ENCODE peak calls at places on chromosomes 5 and 9, in six cellular contexts. M, D, H, K, N and L are unnamed samples.

GRCh38 chr9:83304686-83305085 is 233.5 kb downstream of the FRMD3 start:
- DNase-seq in H (no peak), D (no peak), K (peak; percentile 71), N (peak; percentile 89), M (no peak), L (no peak)

GRCh38 chr9:132509921-132510874 is 72.2 kb upstream of the BARHL1 start:
- DNase-seq in N (no peak), D (no peak), H (no peak), M (no peak), K (no peak), L (no peak)

GRCh38 chr9:26723486-26723885 is 169.1 kb downstream of the CAAP1 start:
- DNase-seq in D (no peak), M (no peak), K (no peak), H (peak; percentile 31), N (no peak), L (no peak)

GRCh38 chr9:123438821-123439220 is 82.8 kb downstream of the CRB2 start:
- DNase-seq in H (no peak), M (no peak), K (no peak), D (no peak), N (no peak), L (no peak)

GRCh38 chr9:19999491-20000057 is 210.7 kb upstream of the SLC24A2 start:
- DNase-seq in D (peak; percentile 55), M (no peak), K (peak; percentile 55), N (no peak), H (peak; percentile 96), L (peak; percentile 30)

GRCh38 chr5:179269781-179270543 is 75.3 kb downstream of the ADAMTS2 start:
- DNase-seq in D (no peak), N (peak; percentile 53), H (no peak), M (no peak), K (peak; percentile 71), L (no peak)

GRCh38 chr9:93125331-93125894 is 8.6 kb downstream of the NINJ1 start:
- DNase-seq in K (no peak), M (peak; percentile 35), H (no peak), D (no peak), N (peak; percentile 24), L (no peak)

GRCh38 chr9:127183814-127184582 is 61.6 kb upstream of the ANGPTL2 start:
- DNase-seq in D (no peak), H (no peak), N (no peak), K (peak; percentile 93), M (no peak), L (no peak)

GRCh38 chr5:109905906-109906305 is 216.2 kb downstream of the MAN2A1 start:
- DNase-seq in M (no peak), N (no peak), H (peak; percentile 54), K (no peak), D (no peak), L (no peak)

GRCh38 chr9:18928711-18929110 is 104.3 kb downstream of the SAXO1 start:
- DNase-seq in K (no peak), N (no peak), M (no peak), D (no peak), H (no peak), L (no peak)

GRCh38 chr9:38031594-38031993 is 37.4 kb downstream of the SHB start:
- DNase-seq in K (no peak), M (no peak), D (no peak), N (no peak), H (no peak), L (no peak)

GRCh38 chr5:39353714-39354399 is 10.4 kb downstream of the C9 start:
- DNase-seq in D (no peak), M (no peak), H (peak; percentile 58), K (no peak), N (no peak), L (no peak)

GRCh38 chr5:76271836-76272235 is 131.2 kb upstream of the IQGAP2 start:
- DNase-seq in M (no peak), N (no peak), D (no peak), H (no peak), K (no peak), L (no peak)

GRCh38 chr5:172722309-172722815 is 48.6 kb downstream of the DUSP1 start:
- DNase-seq in K (no peak), M (peak; percentile 74), H (no peak), N (no peak), D (peak; percentile 18), L (peak; percentile 68)

GRCh38 chr9:111974092-111974681 is 77.6 kb downstream of the UGCG start:
- DNase-seq in M (no peak), N (no peak), D (no peak), H (no peak), K (peak; percentile 59), L (no peak)

GRCh38 chr9:79360387-79361347 is 211.1 kb upstream of the TLE4 start:
- DNase-seq in N (no peak), H (no peak), K (no peak), M (no peak), D (no peak), L (no peak)

GRCh38 chr5:91166040-91166807 is 216.9 kb downstream of the ARRDC3 start:
- DNase-seq in D (no peak), M (no peak), K (no peak), N (no peak), H (no peak), L (no peak)

GRCh38 chr5:175671013-175671412 is 13.1 kb downstream of the HRH2 start:
- DNase-seq in K (no peak), H (no peak), M (no peak), N (no peak), D (no peak), L (no peak)

GRCh38 chr9:107389617-107390071 is 99.9 kb downstream of the KLF4 start:
- DNase-seq in H (peak; percentile 97), K (peak; percentile 50), D (no peak), N (no peak), M (no peak), L (no peak)

GRCh38 chr5:174837919-174838902 is 113.8 kb downstream of the MSX2 start:
- DNase-seq in N (no peak), M (no peak), H (peak; percentile 7), K (peak; percentile 51), D (no peak), L (no peak)

GRCh38 chr9:35852876-35853865 is 17.0 kb downstream of the OR13J1 start:
- DNase-seq in D (no peak), K (no peak), H (no peak), N (no peak), M (no peak), L (no peak)

GRCh38 chr9:86354882-86355399 is 731 bp upstream of the TUT7 start:
- DNase-seq in H (no peak), K (no peak), D (no peak), M (no peak), N (no peak), L (no peak)

GRCh38 chr9:74443036-74443750 is 53.9 kb upstream of the RORB start:
- DNase-seq in H (peak; percentile 74), M (no peak), N (no peak), D (no peak), K (no peak), L (no peak)

GRCh38 chr5:99169309-99169708 is 240.5 kb upstream of the CHD1 start:
- DNase-seq in H (no peak), N (no peak), M (no peak), K (no peak), D (no peak), L (no peak)